ENCODE peak calls at places on chromosomes 7 and 10, in nine cellular contexts. One of them, this sample, is unnamed.

GRCh38 chr7:32092346-32092745 is 22.1 kb upstream of the PDE1C start:
- DNase-seq in NCI-H1105: no peak
- DNase-seq in astrocyte: no peak
- DNase-seq in mucosa of descending colon: no peak
- DNase-seq in activated CD4-positive, alpha-beta T cell treated with anti-CD3 and anti-CD28 coated beads for 24 hours: no peak
- DNase-seq in CD4-positive, alpha-beta T cell: no peak
- DNase-seq in psoas muscle: no peak
- DNase-seq in stimulated activated CD8-positive, alpha-beta memory T cell treated with anti-CD3 and anti-CD28 coated beads, Interleukin-7, amount 100 ng/mL, for 1 hour: no peak
- DNase-seq in amniotic stem cell: no peak
- DNase-seq in this sample: no peak

GRCh38 chr7:45342236-45342635 is 184.6 kb downstream of the RAMP3 start:
- DNase-seq in NCI-H1105: no peak
- DNase-seq in astrocyte: no peak
- DNase-seq in mucosa of descending colon: no peak
- DNase-seq in activated CD4-positive, alpha-beta T cell treated with anti-CD3 and anti-CD28 coated beads for 24 hours: no peak
- DNase-seq in CD4-positive, alpha-beta T cell: no peak
- DNase-seq in psoas muscle: no peak
- DNase-seq in stimulated activated CD8-positive, alpha-beta memory T cell treated with anti-CD3 and anti-CD28 coated beads, Interleukin-7, amount 100 ng/mL, for 1 hour: no peak
- DNase-seq in amniotic stem cell: no peak
- DNase-seq in this sample: no peak

GRCh38 chr7:4240813-4241612 is 441.1 kb upstream of the FOXK1 start:
- DNase-seq in NCI-H1105: no peak
- DNase-seq in astrocyte: no peak
- DNase-seq in mucosa of descending colon: no peak
- DNase-seq in activated CD4-positive, alpha-beta T cell treated with anti-CD3 and anti-CD28 coated beads for 24 hours: no peak
- DNase-seq in CD4-positive, alpha-beta T cell: no peak
- DNase-seq in psoas muscle: no peak
- DNase-seq in stimulated activated CD8-positive, alpha-beta memory T cell treated with anti-CD3 and anti-CD28 coated beads, Interleukin-7, amount 100 ng/mL, for 1 hour: no peak
- DNase-seq in amniotic stem cell: no peak
- DNase-seq in this sample: no peak

GRCh38 chr7:140160308-140160707 is 16.5 kb downstream of the KDM7A start:
- DNase-seq in NCI-H1105: no peak
- DNase-seq in astrocyte: no peak
- DNase-seq in mucosa of descending colon: no peak
- DNase-seq in activated CD4-positive, alpha-beta T cell treated with anti-CD3 and anti-CD28 coated beads for 24 hours: no peak
- DNase-seq in CD4-positive, alpha-beta T cell: no peak
- DNase-seq in psoas muscle: no peak
- DNase-seq in stimulated activated CD8-positive, alpha-beta memory T cell treated with anti-CD3 and anti-CD28 coated beads, Interleukin-7, amount 100 ng/mL, for 1 hour: no peak
- DNase-seq in amniotic stem cell: no peak
- DNase-seq in this sample: no peak

GRCh38 chr7:135217645-135218509 is 6.6 kb upstream of the WDR91 start:
- DNase-seq in NCI-H1105: no peak
- DNase-seq in astrocyte: no peak
- DNase-seq in mucosa of descending colon: no peak
- DNase-seq in activated CD4-positive, alpha-beta T cell treated with anti-CD3 and anti-CD28 coated beads for 24 hours: no peak
- DNase-seq in CD4-positive, alpha-beta T cell: no peak
- DNase-seq in psoas muscle: no peak
- DNase-seq in stimulated activated CD8-positive, alpha-beta memory T cell treated with anti-CD3 and anti-CD28 coated beads, Interleukin-7, amount 100 ng/mL, for 1 hour: no peak
- DNase-seq in amniotic stem cell: no peak
- DNase-seq in this sample: no peak

GRCh38 chr10:6067457-6067856 is 5.3 kb upstream of the IL2RA start:
- DNase-seq in NCI-H1105: no peak
- DNase-seq in astrocyte: no peak
- DNase-seq in mucosa of descending colon: no peak
- DNase-seq in activated CD4-positive, alpha-beta T cell treated with anti-CD3 and anti-CD28 coated beads for 24 hours: no peak
- DNase-seq in CD4-positive, alpha-beta T cell: no peak
- DNase-seq in psoas muscle: no peak
- DNase-seq in stimulated activated CD8-positive, alpha-beta memory T cell treated with anti-CD3 and anti-CD28 coated beads, Interleukin-7, amount 100 ng/mL, for 1 hour: no peak
- DNase-seq in amniotic stem cell: no peak
- DNase-seq in this sample: no peak

GRCh38 chr10:22258471-22258870 is 40.7 kb upstream of the EBLN1 start:
- DNase-seq in NCI-H1105: no peak
- DNase-seq in astrocyte: no peak
- DNase-seq in mucosa of descending colon: no peak
- DNase-seq in activated CD4-positive, alpha-beta T cell treated with anti-CD3 and anti-CD28 coated beads for 24 hours: no peak
- DNase-seq in CD4-positive, alpha-beta T cell: no peak
- DNase-seq in psoas muscle: no peak
- DNase-seq in stimulated activated CD8-positive, alpha-beta memory T cell treated with anti-CD3 and anti-CD28 coated beads, Interleukin-7, amount 100 ng/mL, for 1 hour: no peak
- DNase-seq in amniotic stem cell: no peak
- DNase-seq in this sample: no peak

GRCh38 chr10:131896403-131896802 is 4.4 kb upstream of the PPP2R2D start:
- DNase-seq in NCI-H1105: no peak
- DNase-seq in astrocyte: no peak
- DNase-seq in mucosa of descending colon: no peak
- DNase-seq in activated CD4-positive, alpha-beta T cell treated with anti-CD3 and anti-CD28 coated beads for 24 hours: no peak
- DNase-seq in CD4-positive, alpha-beta T cell: no peak
- DNase-seq in psoas muscle: no peak
- DNase-seq in stimulated activated CD8-positive, alpha-beta memory T cell treated with anti-CD3 and anti-CD28 coated beads, Interleukin-7, amount 100 ng/mL, for 1 hour: no peak
- DNase-seq in amniotic stem cell: no peak
- DNase-seq in this sample: no peak

GRCh38 chr10:5566606-5567005 is 41.8 kb downstream of the CALML3 start:
- DNase-seq in NCI-H1105: no peak
- DNase-seq in astrocyte: no peak
- DNase-seq in mucosa of descending colon: no peak
- DNase-seq in activated CD4-positive, alpha-beta T cell treated with anti-CD3 and anti-CD28 coated beads for 24 hours: peak
- DNase-seq in CD4-positive, alpha-beta T cell: no peak
- DNase-seq in psoas muscle: no peak
- DNase-seq in stimulated activated CD8-positive, alpha-beta memory T cell treated with anti-CD3 and anti-CD28 coated beads, Interleukin-7, amount 100 ng/mL, for 1 hour: no peak
- DNase-seq in amniotic stem cell: no peak
- DNase-seq in this sample: no peak

GRCh38 chr7:31850066-31850465 is 163.1 kb downstream of the PPP1R17 start:
- DNase-seq in NCI-H1105: no peak
- DNase-seq in astrocyte: no peak
- DNase-seq in mucosa of descending colon: no peak
- DNase-seq in activated CD4-positive, alpha-beta T cell treated with anti-CD3 and anti-CD28 coated beads for 24 hours: no peak
- DNase-seq in CD4-positive, alpha-beta T cell: no peak
- DNase-seq in psoas muscle: no peak
- DNase-seq in stimulated activated CD8-positive, alpha-beta memory T cell treated with anti-CD3 and anti-CD28 coated beads, Interleukin-7, amount 100 ng/mL, for 1 hour: no peak
- DNase-seq in amniotic stem cell: no peak
- DNase-seq in this sample: no peak

GRCh38 chr7:44114586-44115310 is 8.6 kb downstream of the POLD2 start:
- DNase-seq in NCI-H1105: no peak
- DNase-seq in astrocyte: no peak
- DNase-seq in mucosa of descending colon: no peak
- DNase-seq in activated CD4-positive, alpha-beta T cell treated with anti-CD3 and anti-CD28 coated beads for 24 hours: no peak
- DNase-seq in CD4-positive, alpha-beta T cell: no peak
- DNase-seq in psoas muscle: peak
- DNase-seq in stimulated activated CD8-positive, alpha-beta memory T cell treated with anti-CD3 and anti-CD28 coated beads, Interleukin-7, amount 100 ng/mL, for 1 hour: no peak
- DNase-seq in amniotic stem cell: no peak
- DNase-seq in this sample: no peak

GRCh38 chr7:35988818-35989217 is 164.2 kb upstream of the EEPD1 start:
- DNase-seq in NCI-H1105: no peak
- DNase-seq in astrocyte: no peak
- DNase-seq in mucosa of descending colon: no peak
- DNase-seq in activated CD4-positive, alpha-beta T cell treated with anti-CD3 and anti-CD28 coated beads for 24 hours: no peak
- DNase-seq in CD4-positive, alpha-beta T cell: no peak
- DNase-seq in psoas muscle: no peak
- DNase-seq in stimulated activated CD8-positive, alpha-beta memory T cell treated with anti-CD3 and anti-CD28 coated beads, Interleukin-7, amount 100 ng/mL, for 1 hour: no peak
- DNase-seq in amniotic stem cell: no peak
- DNase-seq in this sample: no peak

GRCh38 chr10:95430231-95430951 is 130.8 kb downstream of the SORBS1 start:
- DNase-seq in NCI-H1105: no peak
- DNase-seq in astrocyte: no peak
- DNase-seq in mucosa of descending colon: no peak
- DNase-seq in activated CD4-positive, alpha-beta T cell treated with anti-CD3 and anti-CD28 coated beads for 24 hours: peak
- DNase-seq in CD4-positive, alpha-beta T cell: peak
- DNase-seq in psoas muscle: no peak
- DNase-seq in stimulated activated CD8-positive, alpha-beta memory T cell treated with anti-CD3 and anti-CD28 coated beads, Interleukin-7, amount 100 ng/mL, for 1 hour: no peak
- DNase-seq in amniotic stem cell: peak
- DNase-seq in this sample: no peak

GRCh38 chr10:83724471-83725241 is 414.7 kb upstream of the GHITM start:
- DNase-seq in NCI-H1105: no peak
- DNase-seq in astrocyte: no peak
- DNase-seq in mucosa of descending colon: no peak
- DNase-seq in activated CD4-positive, alpha-beta T cell treated with anti-CD3 and anti-CD28 coated beads for 24 hours: no peak
- DNase-seq in CD4-positive, alpha-beta T cell: no peak
- DNase-seq in psoas muscle: no peak
- DNase-seq in stimulated activated CD8-positive, alpha-beta memory T cell treated with anti-CD3 and anti-CD28 coated beads, Interleukin-7, amount 100 ng/mL, for 1 hour: no peak
- DNase-seq in amniotic stem cell: no peak
- DNase-seq in this sample: no peak

GRCh38 chr7:104845541-104845940 is 168.5 kb upstream of the KMT2E start:
- DNase-seq in NCI-H1105: no peak
- DNase-seq in astrocyte: no peak
- DNase-seq in mucosa of descending colon: no peak
- DNase-seq in activated CD4-positive, alpha-beta T cell treated with anti-CD3 and anti-CD28 coated beads for 24 hours: no peak
- DNase-seq in CD4-positive, alpha-beta T cell: no peak
- DNase-seq in psoas muscle: no peak
- DNase-seq in stimulated activated CD8-positive, alpha-beta memory T cell treated with anti-CD3 and anti-CD28 coated beads, Interleukin-7, amount 100 ng/mL, for 1 hour: no peak
- DNase-seq in amniotic stem cell: no peak
- DNase-seq in this sample: no peak

GRCh38 chr7:725223-726005 is 1.1 kb upstream of the DNAAF5 start:
- DNase-seq in NCI-H1105: no peak
- DNase-seq in astrocyte: peak
- DNase-seq in mucosa of descending colon: no peak
- DNase-seq in activated CD4-positive, alpha-beta T cell treated with anti-CD3 and anti-CD28 coated beads for 24 hours: no peak
- DNase-seq in CD4-positive, alpha-beta T cell: no peak
- DNase-seq in psoas muscle: no peak
- DNase-seq in stimulated activated CD8-positive, alpha-beta memory T cell treated with anti-CD3 and anti-CD28 coated beads, Interleukin-7, amount 100 ng/mL, for 1 hour: no peak
- DNase-seq in amniotic stem cell: no peak
- DNase-seq in this sample: no peak

GRCh38 chr7:77439572-77439971 is 23.4 kb upstream of the GSAP start:
- DNase-seq in NCI-H1105: no peak
- DNase-seq in astrocyte: no peak
- DNase-seq in mucosa of descending colon: peak
- DNase-seq in activated CD4-positive, alpha-beta T cell treated with anti-CD3 and anti-CD28 coated beads for 24 hours: no peak
- DNase-seq in CD4-positive, alpha-beta T cell: no peak
- DNase-seq in psoas muscle: peak
- DNase-seq in stimulated activated CD8-positive, alpha-beta memory T cell treated with anti-CD3 and anti-CD28 coated beads, Interleukin-7, amount 100 ng/mL, for 1 hour: no peak
- DNase-seq in amniotic stem cell: no peak
- DNase-seq in this sample: no peak

GRCh38 chr7:83550100-83550499 is 98.8 kb downstream of the SEMA3E start:
- DNase-seq in NCI-H1105: no peak
- DNase-seq in astrocyte: peak
- DNase-seq in mucosa of descending colon: no peak
- DNase-seq in activated CD4-positive, alpha-beta T cell treated with anti-CD3 and anti-CD28 coated beads for 24 hours: no peak
- DNase-seq in CD4-positive, alpha-beta T cell: no peak
- DNase-seq in psoas muscle: no peak
- DNase-seq in stimulated activated CD8-positive, alpha-beta memory T cell treated with anti-CD3 and anti-CD28 coated beads, Interleukin-7, amount 100 ng/mL, for 1 hour: no peak
- DNase-seq in amniotic stem cell: peak
- DNase-seq in this sample: no peak

GRCh38 chr10:90148121-90148855 is 446.9 kb downstream of the KIF20B start:
- DNase-seq in NCI-H1105: no peak
- DNase-seq in astrocyte: peak
- DNase-seq in mucosa of descending colon: no peak
- DNase-seq in activated CD4-positive, alpha-beta T cell treated with anti-CD3 and anti-CD28 coated beads for 24 hours: no peak
- DNase-seq in CD4-positive, alpha-beta T cell: no peak
- DNase-seq in psoas muscle: no peak
- DNase-seq in stimulated activated CD8-positive, alpha-beta memory T cell treated with anti-CD3 and anti-CD28 coated beads, Interleukin-7, amount 100 ng/mL, for 1 hour: no peak
- DNase-seq in amniotic stem cell: peak
- DNase-seq in this sample: no peak

GRCh38 chr10:122152544-122152943 is 118.6 kb upstream of the BTBD16 start:
- DNase-seq in NCI-H1105: no peak
- DNase-seq in astrocyte: peak
- DNase-seq in mucosa of descending colon: no peak
- DNase-seq in activated CD4-positive, alpha-beta T cell treated with anti-CD3 and anti-CD28 coated beads for 24 hours: no peak
- DNase-seq in CD4-positive, alpha-beta T cell: no peak
- DNase-seq in psoas muscle: peak
- DNase-seq in stimulated activated CD8-positive, alpha-beta memory T cell treated with anti-CD3 and anti-CD28 coated beads, Interleukin-7, amount 100 ng/mL, for 1 hour: no peak
- DNase-seq in amniotic stem cell: no peak
- DNase-seq in this sample: no peak

GRCh38 chr7:51249991-51250390 is 66.6 kb downstream of the COBL start:
- DNase-seq in NCI-H1105: no peak
- DNase-seq in astrocyte: no peak
- DNase-seq in mucosa of descending colon: peak
- DNase-seq in activated CD4-positive, alpha-beta T cell treated with anti-CD3 and anti-CD28 coated beads for 24 hours: no peak
- DNase-seq in CD4-positive, alpha-beta T cell: no peak
- DNase-seq in psoas muscle: no peak
- DNase-seq in stimulated activated CD8-positive, alpha-beta memory T cell treated with anti-CD3 and anti-CD28 coated beads, Interleukin-7, amount 100 ng/mL, for 1 hour: no peak
- DNase-seq in amniotic stem cell: no peak
- DNase-seq in this sample: no peak

GRCh38 chr7:9645756-9646155 is 1212.3 kb downstream of the NXPH1 start:
- DNase-seq in NCI-H1105: no peak
- DNase-seq in astrocyte: peak
- DNase-seq in mucosa of descending colon: no peak
- DNase-seq in activated CD4-positive, alpha-beta T cell treated with anti-CD3 and anti-CD28 coated beads for 24 hours: no peak
- DNase-seq in CD4-positive, alpha-beta T cell: no peak
- DNase-seq in psoas muscle: no peak
- DNase-seq in stimulated activated CD8-positive, alpha-beta memory T cell treated with anti-CD3 and anti-CD28 coated beads, Interleukin-7, amount 100 ng/mL, for 1 hour: no peak
- DNase-seq in amniotic stem cell: no peak
- DNase-seq in this sample: no peak

GRCh38 chr10:63554666-63555065 is 33.5 kb downstream of the REEP3 start:
- DNase-seq in NCI-H1105: no peak
- DNase-seq in astrocyte: peak
- DNase-seq in mucosa of descending colon: no peak
- DNase-seq in activated CD4-positive, alpha-beta T cell treated with anti-CD3 and anti-CD28 coated beads for 24 hours: no peak
- DNase-seq in CD4-positive, alpha-beta T cell: no peak
- DNase-seq in psoas muscle: no peak
- DNase-seq in stimulated activated CD8-positive, alpha-beta memory T cell treated with anti-CD3 and anti-CD28 coated beads, Interleukin-7, amount 100 ng/mL, for 1 hour: peak
- DNase-seq in amniotic stem cell: no peak
- DNase-seq in this sample: no peak

GRCh38 chr7:150383710-150384397 is 4.7 kb downstream of the ZNF775 start:
- DNase-seq in NCI-H1105: peak
- DNase-seq in astrocyte: no peak
- DNase-seq in mucosa of descending colon: peak
- DNase-seq in activated CD4-positive, alpha-beta T cell treated with anti-CD3 and anti-CD28 coated beads for 24 hours: no peak
- DNase-seq in CD4-positive, alpha-beta T cell: no peak
- DNase-seq in psoas muscle: no peak
- DNase-seq in stimulated activated CD8-positive, alpha-beta memory T cell treated with anti-CD3 and anti-CD28 coated beads, Interleukin-7, amount 100 ng/mL, for 1 hour: no peak
- DNase-seq in amniotic stem cell: no peak
- DNase-seq in this sample: no peak

GRCh38 chr10:110163192-110163773 is 44.1 kb upstream of the MXI1 start:
- DNase-seq in NCI-H1105: no peak
- DNase-seq in astrocyte: no peak
- DNase-seq in mucosa of descending colon: no peak
- DNase-seq in activated CD4-positive, alpha-beta T cell treated with anti-CD3 and anti-CD28 coated beads for 24 hours: no peak
- DNase-seq in CD4-positive, alpha-beta T cell: no peak
- DNase-seq in psoas muscle: no peak
- DNase-seq in stimulated activated CD8-positive, alpha-beta memory T cell treated with anti-CD3 and anti-CD28 coated beads, Interleukin-7, amount 100 ng/mL, for 1 hour: no peak
- DNase-seq in amniotic stem cell: no peak
- DNase-seq in this sample: no peak

GRCh38 chr7:136062625-136063336 is 85.6 kb upstream of the MTPN start:
- DNase-seq in NCI-H1105: peak
- DNase-seq in astrocyte: no peak
- DNase-seq in mucosa of descending colon: no peak
- DNase-seq in activated CD4-positive, alpha-beta T cell treated with anti-CD3 and anti-CD28 coated beads for 24 hours: no peak
- DNase-seq in CD4-positive, alpha-beta T cell: no peak
- DNase-seq in psoas muscle: no peak
- DNase-seq in stimulated activated CD8-positive, alpha-beta memory T cell treated with anti-CD3 and anti-CD28 coated beads, Interleukin-7, amount 100 ng/mL, for 1 hour: no peak
- DNase-seq in amniotic stem cell: no peak
- DNase-seq in this sample: no peak

GRCh38 chr7:157757211-157757610 is 420.4 kb downstream of the DNAJB6 start:
- DNase-seq in NCI-H1105: no peak
- DNase-seq in astrocyte: no peak
- DNase-seq in mucosa of descending colon: no peak
- DNase-seq in activated CD4-positive, alpha-beta T cell treated with anti-CD3 and anti-CD28 coated beads for 24 hours: no peak
- DNase-seq in CD4-positive, alpha-beta T cell: no peak
- DNase-seq in psoas muscle: no peak
- DNase-seq in stimulated activated CD8-positive, alpha-beta memory T cell treated with anti-CD3 and anti-CD28 coated beads, Interleukin-7, amount 100 ng/mL, for 1 hour: no peak
- DNase-seq in amniotic stem cell: no peak
- DNase-seq in this sample: no peak

GRCh38 chr10:124663228-124663627 is 81.0 kb downstream of the FAM53B start:
- DNase-seq in NCI-H1105: no peak
- DNase-seq in astrocyte: no peak
- DNase-seq in mucosa of descending colon: no peak
- DNase-seq in activated CD4-positive, alpha-beta T cell treated with anti-CD3 and anti-CD28 coated beads for 24 hours: no peak
- DNase-seq in CD4-positive, alpha-beta T cell: no peak
- DNase-seq in psoas muscle: no peak
- DNase-seq in stimulated activated CD8-positive, alpha-beta memory T cell treated with anti-CD3 and anti-CD28 coated beads, Interleukin-7, amount 100 ng/mL, for 1 hour: no peak
- DNase-seq in amniotic stem cell: no peak
- DNase-seq in this sample: no peak